ENCODE peak calls at places on chromosomes 11 and 22, in eight cellular contexts. Y, L, F, G, A, R, S and W are unnamed samples.

GRCh38 chr11:84558085-84558905 is 1068.8 kb downstream of the DLG2 start:
- DNase-seq in Y (no peak), L (no peak), F (peak; percentile 8), G (peak; percentile 13), A (no peak), R (peak; percentile 24), S (peak; percentile 76), W (peak; percentile 58)

GRCh38 chr22:22110548-22111266 is 128.1 kb upstream of the TOP3B start:
- DNase-seq in Y (peak; percentile 91), L (peak; percentile 64), F (peak; percentile 48), G (no peak), A (no peak), R (peak; percentile 17), S (peak; percentile 91), W (peak; percentile 70)

GRCh38 chr22:19720999-19721485 is 2.3 kb upstream of the GP1BB start:
- DNase-seq in Y (no peak), L (no peak), F (no peak), G (no peak), A (no peak), R (no peak), S (no peak), W (no peak)

GRCh38 chr11:113553905-113554304 is 78.7 kb upstream of the DRD2 start:
- DNase-seq in Y (no peak), L (no peak), F (no peak), G (no peak), A (no peak), R (no peak), S (peak; percentile 12), W (no peak)

GRCh38 chr11:102470257-102470656 is 17.7 kb upstream of the TMEM123 start:
- DNase-seq in Y (no peak), L (no peak), F (no peak), G (no peak), A (no peak), R (no peak), S (no peak), W (no peak)

GRCh38 chr11:45266693-45267451 is 19.3 kb downstream of the SYT13 start:
- DNase-seq in Y (no peak), L (no peak), F (peak; percentile 32), G (no peak), A (no peak), R (no peak), S (no peak), W (peak; percentile 85)

GRCh38 chr22:25081409-25081824 is 118.2 kb upstream of the CRYBB3 start:
- DNase-seq in Y (no peak), L (no peak), F (peak; percentile 9), G (peak; percentile 36), A (no peak), R (no peak), S (peak; percentile 41), W (peak; percentile 58)

GRCh38 chr22:31333648-31334047 is 12.5 kb downstream of the PATZ1 start:
- DNase-seq in Y (no peak), L (no peak), F (no peak), G (no peak), A (no peak), R (no peak), S (no peak), W (no peak)

GRCh38 chr11:92482502-92482901 is 257.9 kb downstream of the FAT3 start:
- DNase-seq in Y (no peak), L (no peak), F (no peak), G (no peak), A (no peak), R (no peak), S (no peak), W (no peak)

GRCh38 chr11:2302844-2303626 is 1.2 kb downstream of the TSPAN32 start:
- DNase-seq in Y (no peak), L (peak; percentile 91), F (no peak), G (no peak), A (peak; percentile 90), R (no peak), S (no peak), W (peak; percentile 30)